ENCODE peak calls at places on chromosomes 16 and 17, in five cellular contexts. X is psoas muscle, F is AG09309, L is fibroblast of lung, O is lung. E is an unnamed sample.

GRCh38 chr17:8862213-8863056 is 5.0 kb downstream of the PIK3R6 start:
- DNase-seq in L (no peak), O (no peak), F (no peak), X (no peak), E (no peak)

GRCh38 chr17:28907709-28908475 is 5.0 kb upstream of the DHRS13 start:
- DNase-seq in F (no peak), X (no peak), O (no peak), L (peak), E (no peak)

GRCh38 chr17:30599424-30600061 is 122.3 kb downstream of the GOSR1 start:
- DNase-seq in L (no peak), F (no peak), X (no peak), O (no peak), E (no peak)

GRCh38 chr16:79598341-79599181 is 2.0 kb downstream of the MAF start:
- DNase-seq in X (peak), L (peak), O (peak), F (no peak), E (no peak)

GRCh38 chr16:19114359-19115147 is 789 bp downstream of the ITPRIPL2 start:
- DNase-seq in F (no peak), L (peak), X (peak), O (peak), E (no peak)

GRCh38 chr17:36722121-36722902 is 120.9 kb downstream of the MRM1 start:
- DNase-seq in O (peak), L (peak), X (peak), F (no peak), E (no peak)

GRCh38 chr16:30998852-30999761 is 11.3 kb downstream of the STX1B start:
- DNase-seq in L (no peak), X (no peak), O (no peak), F (no peak), E (no peak)

GRCh38 chr16:50269061-50269705 is 2.8 kb downstream of the ADCY7 start:
- DNase-seq in X (no peak), O (no peak), L (no peak), F (no peak), E (no peak)

GRCh38 chr16:4498546-4499195 is 22.5 kb downstream of the HMOX2 start:
- DNase-seq in X (no peak), O (no peak), F (no peak), L (no peak), E (no peak)

GRCh38 chr17:75011788-75012319 is 616 bp upstream of the MRPL58 start:
- DNase-seq in O (peak), X (peak), L (peak), F (no peak), E (peak)

GRCh38 chr17:1478418-1478817 is 14.1 kb downstream of the MYO1C start:
- DNase-seq in X (no peak), F (no peak), L (no peak), O (no peak), E (no peak)

GRCh38 chr16:8946544-8946943 is 17.2 kb downstream of the USP7 start:
- DNase-seq in O (no peak), F (no peak), X (no peak), L (no peak), E (no peak)

GRCh38 chr17:40458001-40458791 is 14.9 kb downstream of the IGFBP4 start:
- DNase-seq in L (peak), F (peak), O (no peak), X (no peak), E (peak)

GRCh38 chr16:4358831-4359561 is 7.9 kb upstream of the PAM16 start:
- DNase-seq in O (peak), X (peak), F (no peak), L (peak), E (no peak)

GRCh38 chr17:48131216-48131824 is 23.8 kb downstream of the SNX11 start:
- DNase-seq in X (no peak), O (peak), F (peak), L (peak), E (no peak)

GRCh38 chr17:74725111-74725510 is 11.9 kb upstream of the RAB37 start:
- DNase-seq in X (no peak), O (no peak), F (no peak), L (no peak), E (no peak)

GRCh38 chr16:75273054-75273925 is 21.9 kb upstream of the BCAR1 start:
- DNase-seq in F (no peak), L (peak), O (no peak), X (no peak), E (no peak)

GRCh38 chr16:22174642-22175041 is 12.3 kb downstream of the SDR42E2 start:
- DNase-seq in F (no peak), O (no peak), X (no peak), L (no peak), E (no peak)

GRCh38 chr17:53574038-53574437 is 248.7 kb upstream of the KIF2B start:
- DNase-seq in F (no peak), L (no peak), O (no peak), X (no peak), E (no peak)

GRCh38 chr17:69018022-69018615 is 42.6 kb downstream of the ABCA9 start:
- DNase-seq in X (no peak), F (no peak), O (no peak), L (no peak), E (no peak)

GRCh38 chr16:711548-712320 is 3.2 kb upstream of the METRN start:
- DNase-seq in F (no peak), X (peak), L (peak), O (peak), E (no peak)
- TF ChIP-seq CTCF in F (peak), X (peak), L (peak), O (peak), E (peak)

GRCh38 chr17:70655179-70655578 is 485.8 kb downstream of the KCNJ2 start:
- DNase-seq in O (no peak), F (no peak), L (no peak), X (no peak), E (no peak)
- H3K4me3 ChIP-seq in O (no peak), F (no peak), L (no peak), X (no peak), E (no peak)

DNA sequence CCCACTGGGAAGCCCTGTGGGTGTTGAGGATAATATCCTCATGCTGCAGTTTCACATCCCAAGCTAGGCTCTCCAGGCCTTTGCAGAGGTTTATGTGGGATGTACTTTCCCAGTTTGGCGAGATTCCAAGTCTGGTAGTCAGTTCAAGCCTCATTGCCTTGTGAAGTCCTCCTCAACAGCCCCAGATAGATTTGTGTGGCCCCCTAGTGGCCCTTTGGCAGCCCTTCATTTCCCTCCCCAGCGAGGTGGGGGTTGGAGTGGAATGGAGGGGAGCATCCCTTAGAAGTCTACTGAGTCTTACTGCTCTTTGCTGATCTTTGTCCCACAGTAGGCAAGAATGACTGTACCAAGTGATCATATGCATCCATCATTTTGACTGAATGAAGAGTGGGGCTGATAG is 137.9 kb downstream of the CDH11 start:
- DNase-seq in L (peak), F (peak), X (no peak), O (peak), E (peak)
- TF ChIP-seq CTCF in L (peak), F (peak), X (peak), O (no peak), E (peak)

GRCh38 chr17:12107905-12108304 is 87.2 kb downstream of the MAP2K4 start:
- DNase-seq in O (no peak), F (no peak), L (peak), X (no peak), E (no peak)
- H3K4me3 ChIP-seq in O (no peak), F (no peak), L (no peak), X (no peak), E (no peak)

GRCh38 chr17:42577532-42578281 is at the start of gene PSMC3IP:
- DNase-seq in F (peak), X (peak), L (peak), O (peak), E (peak)
- TF ChIP-seq CTCF in F (peak), X (peak), L (no peak), O (no peak), E (peak)

DNA sequence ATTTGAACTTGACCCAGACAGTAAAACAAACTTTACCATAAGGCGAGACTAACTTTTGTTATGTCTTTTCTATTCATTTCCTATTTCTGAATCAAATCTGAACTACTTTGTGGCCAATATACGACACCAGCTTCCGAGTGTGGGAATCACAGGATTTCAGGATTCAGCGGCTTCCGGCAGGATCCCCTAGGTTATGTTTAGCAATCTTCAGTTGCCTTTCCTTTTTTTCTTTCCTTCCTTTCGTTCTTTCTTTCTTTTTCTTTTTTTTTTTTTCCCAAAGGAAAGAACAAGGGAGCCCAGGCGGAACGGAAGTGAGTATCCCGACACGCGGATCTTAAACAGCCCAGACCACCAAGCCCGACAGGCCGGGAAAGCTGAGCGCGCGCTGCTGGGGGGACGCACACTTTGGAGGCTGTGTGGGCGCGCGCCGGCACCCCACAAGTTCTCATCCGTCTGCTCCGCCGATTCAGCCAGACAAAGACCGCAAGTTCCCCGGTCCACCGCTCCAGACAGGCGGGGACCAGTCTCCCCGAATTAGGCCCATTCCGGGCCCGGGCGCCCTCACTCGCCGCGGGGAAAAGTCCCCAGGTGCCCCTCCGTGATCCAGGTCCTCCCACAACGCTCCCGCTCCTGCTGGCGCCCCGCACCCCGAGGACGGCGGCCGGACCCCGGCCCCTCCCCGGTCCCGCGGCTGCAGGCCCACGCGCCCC is 540 bp downstream of the TBC1D16 start:
- DNase-seq in F (no peak), X (peak), L (peak), O (no peak), E (no peak)
- H3K4me3 ChIP-seq in F (peak), X (peak), L (peak), O (peak), E (peak)

E was measured in HFF-Myc.